ENCODE peak calls at places on chromosomes 12 and 14, in six cellular contexts. X, M, P, Q, H and L are unnamed samples.

GRCh38 chr12:105418232-105418631 is 87.7 kb downstream of the C12orf75 start:
- DNase-seq in M (no peak), H (no peak), X (no peak), Q (no peak), P (no peak), L (peak)

GRCh38 chr12:27208414-27208750 is 35.7 kb upstream of the STK38L start:
- DNase-seq in M (no peak), H (no peak), P (no peak), Q (no peak), X (no peak), L (no peak)

GRCh38 chr14:77612011-77612620 is 4.3 kb downstream of the SPTLC2 start:
- DNase-seq in X (no peak), M (no peak), P (no peak), Q (no peak), H (no peak), L (no peak)

GRCh38 chr14:94213021-94213420 is 38.9 kb downstream of the PPP4R4 start:
- DNase-seq in M (no peak), P (no peak), Q (no peak), X (no peak), H (no peak), L (no peak)

GRCh38 chr12:24909667-24910066 is 39.2 kb downstream of the BCAT1 start:
- DNase-seq in H (peak), X (no peak), P (no peak), Q (no peak), M (no peak), L (no peak)

GRCh38 chr14:59020382-59020781 is 168.1 kb upstream of the DAAM1 start:
- DNase-seq in Q (peak), X (no peak), M (no peak), H (no peak), P (peak), L (no peak)

GRCh38 chr14:19947413-19948090 is 16.8 kb downstream of the OR4K1 start:
- DNase-seq in H (no peak), Q (no peak), P (no peak), M (no peak), X (no peak), L (no peak)

GRCh38 chr12:115044073-115044472 is 360.1 kb upstream of the TBX3 start:
- DNase-seq in X (no peak), P (no peak), M (no peak), H (no peak), Q (no peak), L (no peak)

GRCh38 chr12:110917961-110918360 is 2.4 kb downstream of the MYL2 start:
- DNase-seq in M (no peak), P (no peak), H (no peak), X (no peak), Q (no peak), L (no peak)

GRCh38 chr14:26841920-26842741 is 244.3 kb upstream of the NOVA1 start:
- DNase-seq in H (peak), P (no peak), M (peak), X (no peak), Q (no peak), L (peak)

GRCh38 chr12:53506450-53506785 is 866 bp downstream of the NPFF start:
- DNase-seq in H (no peak), X (no peak), Q (no peak), P (no peak), M (no peak), L (no peak)
- H3K27ac ChIP-seq in H (peak), X (no peak), Q (peak), P (no peak), M (peak), L (no peak)

GRCh38 chr14:52142504-52142903 is 73.6 kb upstream of the NID2 start:
- DNase-seq in Q (no peak), M (no peak), H (no peak), X (no peak), P (no peak), L (no peak)

GRCh38 chr14:52150162-52150561 is 81.3 kb upstream of the NID2 start:
- DNase-seq in P (no peak), Q (no peak), M (no peak), X (no peak), H (no peak), L (no peak)

GRCh38 chr14:52148371-52148770 is 79.5 kb upstream of the NID2 start:
- DNase-seq in X (no peak), P (no peak), Q (no peak), M (no peak), H (no peak), L (no peak)

DNA sequence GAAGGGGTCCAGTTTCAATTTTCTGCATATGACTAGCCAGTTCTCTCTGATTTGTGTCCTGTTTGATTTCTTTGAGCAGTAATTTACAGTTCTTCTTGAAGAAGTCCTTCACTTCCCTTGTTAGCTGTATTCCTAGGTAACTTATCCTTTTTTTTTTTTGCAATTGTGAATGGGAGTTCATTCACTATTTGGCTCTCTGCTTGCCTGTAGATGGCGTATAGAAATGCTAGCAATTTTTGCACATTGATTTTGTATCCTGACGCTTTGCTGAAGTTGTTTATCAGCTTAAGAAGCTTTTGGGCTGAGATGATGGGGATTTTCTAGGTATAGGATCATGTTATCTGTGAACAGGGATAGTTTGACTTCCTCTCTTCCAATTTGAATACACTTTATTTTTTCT is 77.6 kb upstream of the NID2 start:
- DNase-seq in Q (no peak), M (no peak), P (no peak), H (no peak), X (no peak), L (no peak)
- TF ChIP-seq CTCF in Q (no peak), M (no peak), P (no peak), H (no peak), X (no peak), L (peak)

GRCh38 chr12:121804417-121805111 is 755 bp downstream of the SETD1B start:
- DNase-seq in Q (no peak), X (peak), M (no peak), H (peak), P (peak), L (peak)
- H3K27ac ChIP-seq in Q (peak), X (peak), M (peak), H (peak), P (no peak), L (peak)

DNA sequence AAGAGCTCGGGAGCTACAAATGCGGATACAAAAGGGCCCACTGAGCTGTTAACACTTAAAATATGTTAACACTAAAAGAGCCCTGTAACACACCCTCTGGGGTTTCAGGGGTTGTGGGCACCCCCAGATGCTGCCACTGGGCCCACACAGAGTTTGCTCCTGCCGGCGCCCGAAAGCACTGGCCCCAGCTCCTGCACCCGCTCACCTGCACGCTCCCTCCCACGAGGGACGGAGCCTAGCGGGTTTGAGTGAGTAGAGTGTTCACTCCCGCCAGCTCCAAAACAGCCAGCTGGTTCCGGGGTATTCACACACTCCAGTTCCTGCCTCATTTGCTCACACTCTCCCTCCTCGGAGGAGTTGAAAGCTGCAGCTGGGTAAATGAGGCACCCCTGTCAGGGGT is 357.7 kb downstream of the ETNK1 start:
- DNase-seq in M (no peak), Q (no peak), H (no peak), P (no peak), X (no peak), L (no peak)
- TF ChIP-seq CTCF in M (no peak), Q (no peak), H (no peak), P (no peak), X (no peak), L (no peak)

GRCh38 chr14:34718750-34719304 is 4.4 kb upstream of the CFL2 start:
- DNase-seq in M (no peak), P (no peak), Q (no peak), H (no peak), X (no peak), L (no peak)

GRCh38 chr14:34722723-34723545 is 8.5 kb upstream of the CFL2 start:
- DNase-seq in M (no peak), H (no peak), P (peak), Q (no peak), X (peak), L (no peak)

GRCh38 chr14:34723867-34724266 is 9.5 kb upstream of the CFL2 start:
- DNase-seq in X (no peak), M (no peak), P (no peak), Q (no peak), H (no peak), L (no peak)

GRCh38 chr14:34715108-34715863 is 893 bp upstream of the CFL2 start:
- DNase-seq in H (no peak), Q (no peak), P (no peak), M (no peak), X (no peak), L (no peak)

DNA sequence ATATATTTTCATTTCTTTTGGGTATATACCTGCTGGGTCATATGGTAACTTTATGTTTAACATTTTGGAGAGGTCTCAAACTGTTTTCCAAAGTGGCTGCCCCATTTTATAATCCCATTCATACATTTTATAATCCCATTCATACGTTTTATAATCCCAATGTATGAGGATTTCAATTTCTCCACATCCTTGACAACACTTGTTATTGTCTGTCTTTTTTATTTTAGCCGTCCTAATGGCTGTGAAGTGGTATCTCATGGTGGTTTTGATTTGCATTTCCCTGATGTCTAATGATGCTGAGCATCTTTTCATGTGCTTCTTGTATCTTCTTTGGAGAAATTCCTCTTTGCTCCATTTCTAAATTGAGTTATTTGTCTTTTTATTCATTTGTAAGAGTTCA is 6.7 kb upstream of the CFL2 start:
- DNase-seq in P (no peak), X (no peak), Q (no peak), M (no peak), H (no peak), L (no peak)
- H3K27ac ChIP-seq in P (no peak), X (no peak), Q (no peak), M (no peak), H (no peak), L (no peak)

GRCh38 chr14:74604157-74604556 is 7.9 kb downstream of the LTBP2 start:
- DNase-seq in X (no peak), Q (no peak), H (no peak), M (no peak), P (no peak), L (no peak)

GRCh38 chr14:74599946-74600345 is 12.1 kb downstream of the LTBP2 start:
- DNase-seq in Q (no peak), X (no peak), M (no peak), H (no peak), P (no peak), L (no peak)

GRCh38 chr14:74604896-74605295 is 7.1 kb downstream of the LTBP2 start:
- DNase-seq in X (no peak), Q (no peak), H (peak), P (no peak), M (no peak), L (no peak)

GRCh38 chr14:74599201-74599809 is 12.7 kb downstream of the LTBP2 start:
- DNase-seq in Q (peak), H (peak), M (no peak), X (no peak), P (no peak), L (no peak)

GRCh38 chr14:74601982-74602381 is 10.1 kb downstream of the LTBP2 start:
- DNase-seq in X (no peak), Q (no peak), M (no peak), P (no peak), H (no peak), L (no peak)
- TF ChIP-seq CTCF in X (no peak), Q (no peak), M (no peak), P (no peak), H (no peak), L (no peak)

DNA sequence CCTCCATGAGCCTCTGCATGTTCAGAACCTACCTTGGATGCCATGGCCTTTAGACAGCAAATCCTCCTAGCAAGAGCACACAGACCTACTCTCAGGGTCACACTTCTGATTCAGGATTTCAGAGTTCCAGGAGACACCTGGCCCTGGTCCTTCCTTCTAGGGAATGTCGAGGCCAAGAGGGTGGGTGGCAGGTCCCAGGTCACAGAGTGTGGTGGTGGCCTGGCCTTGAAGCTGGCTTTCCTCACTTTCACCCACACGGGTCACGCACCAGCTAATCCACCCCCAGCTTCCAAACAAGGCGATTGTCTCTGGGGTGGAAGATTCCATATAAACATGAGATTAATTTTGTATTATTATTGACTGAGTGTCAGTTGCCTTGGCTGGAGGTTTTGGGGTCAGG is 328.3 kb upstream of the RTL1 start:
- DNase-seq in Q (no peak), P (no peak), H (no peak), M (no peak), X (no peak), L (no peak)
- H3K27ac ChIP-seq in Q (no peak), P (no peak), H (no peak), M (no peak), X (no peak), L (no peak)

GRCh38 chr12:34033628-34034296 is 11.5 kb downstream of the ALG10 start:
- DNase-seq in H (no peak), X (no peak), Q (no peak), P (peak), M (no peak), L (no peak)
- TF ChIP-seq CTCF in H (peak), X (peak), Q (no peak), P (peak), M (peak), L (peak)